ENCODE peak calls at places on chromosomes 4 and X, in six cellular contexts. D, G, B, N, R and K are unnamed samples.

GRCh38 chr4:78227411-78228057 is 170.4 kb downstream of the FRAS1 start:
- DNase-seq in D (no peak), G (no peak), B (no peak), N (no peak), R (no peak), K (no peak)

GRCh38 chrX:7435822-7436221 is 287.9 kb upstream of the PUDP start:
- DNase-seq in D (no peak), G (no peak), B (no peak), N (no peak), R (no peak), K (no peak)

GRCh38 chr4:76802546-76803021 is 95.4 kb downstream of the SOWAHB start:
- DNase-seq in D (no peak), G (peak; percentile 27), B (no peak), N (no peak), R (no peak), K (no peak)

GRCh38 chr4:61277785-61278184 is 77.7 kb downstream of the ADGRL3 start:
- DNase-seq in D (no peak), G (peak; percentile 19), B (no peak), N (no peak), R (no peak), K (no peak)

GRCh38 chrX:17440258-17440657 is 65.3 kb downstream of the NHS start:
- DNase-seq in D (no peak), G (no peak), B (no peak), N (no peak), R (no peak), K (no peak)

GRCh38 chr4:82124365-82124764 is 249.4 kb downstream of the HNRNPD start:
- DNase-seq in D (no peak), G (no peak), B (no peak), N (no peak), R (no peak), K (no peak)

GRCh38 chr4:129362685-129363274 is 266.8 kb downstream of the C4orf33 start:
- DNase-seq in D (peak; percentile 71), G (peak; percentile 63), B (no peak), N (peak; percentile 78), R (peak; percentile 32), K (peak; percentile 81)

GRCh38 chr4:55503164-55503563 is 43.5 kb downstream of the CLOCK start:
- DNase-seq in D (no peak), G (peak; percentile 36), B (no peak), N (peak; percentile 61), R (peak; percentile 10), K (no peak)

GRCh38 chr4:10655968-10656367 is 28.6 kb downstream of the CLNK start:
- DNase-seq in D (no peak), G (no peak), B (no peak), N (peak; percentile 91), R (peak; percentile 33), K (no peak)

GRCh38 chr4:74283614-74284013 is 24.7 kb upstream of the EPGN start:
- DNase-seq in D (no peak), G (no peak), B (no peak), N (peak; percentile 66), R (peak; percentile 39), K (no peak)

GRCh38 chrX:118644378-118644777 is 83.0 kb upstream of the IL13RA1 start:
- DNase-seq in D (no peak), G (peak; percentile 40), B (no peak), N (peak; percentile 67), R (no peak), K (no peak)

GRCh38 chr4:77601614-77602187 is 3.9 kb upstream of the CXCL13 start:
- DNase-seq in D (no peak), G (no peak), B (no peak), N (no peak), R (no peak), K (no peak)

GRCh38 chr4:140367738-140368137 is 5.7 kb upstream of the SCOC start:
- DNase-seq in D (no peak), G (peak; percentile 48), B (no peak), N (peak; percentile 63), R (no peak), K (no peak)

GRCh38 chrX:53930513-53931380 is 113.5 kb downstream of the PHF8 start:
- DNase-seq in D (no peak), G (peak; percentile 48), B (no peak), N (no peak), R (no peak), K (no peak)

GRCh38 chr4:25925486-25926201 is 11.6 kb downstream of the SMIM20 start:
- DNase-seq in D (peak; percentile 51), G (peak; percentile 31), B (no peak), N (peak; percentile 49), R (no peak), K (no peak)

GRCh38 chr4:165726831-165727230 is 146.2 kb upstream of the TLL1 start:
- DNase-seq in D (no peak), G (no peak), B (no peak), N (no peak), R (no peak), K (no peak)

GRCh38 chr4:133156096-133156495 is 7.0 kb downstream of the PCDH10 start:
- DNase-seq in D (no peak), G (no peak), B (no peak), N (no peak), R (no peak), K (no peak)

GRCh38 chrX:475926-476723 is 89.4 kb upstream of the PPP2R3B start:
- DNase-seq in D (no peak), G (peak; percentile 3), B (no peak), N (no peak), R (no peak), K (no peak)

GRCh38 chrX:24294619-24295018 is 19.2 kb downstream of the SUPT20HL2 start:
- DNase-seq in D (peak; percentile 24), G (peak; percentile 22), B (no peak), N (peak; percentile 10), R (no peak), K (no peak)

GRCh38 chr4:107392951-107393350 is 327.1 kb downstream of the PAPSS1 start:
- DNase-seq in D (no peak), G (no peak), B (no peak), N (no peak), R (peak; percentile 71), K (no peak)

GRCh38 chr4:77052352-77052751 is 23.4 kb downstream of the CCNI start:
- DNase-seq in D (peak; percentile 49), G (peak; percentile 40), B (no peak), N (peak; percentile 65), R (no peak), K (no peak)

GRCh38 chr4:79979785-79980437 is 93.1 kb downstream of the ANTXR2 start:
- DNase-seq in D (no peak), G (no peak), B (no peak), N (no peak), R (no peak), K (no peak)

GRCh38 chr4:186190456-186191265 is 706 bp upstream of the CYP4V2 start:
- DNase-seq in D (peak; percentile 52), G (no peak), B (no peak), N (peak; percentile 16), R (no peak), K (no peak)

GRCh38 chrX:119693996-119694451 is 1.1 kb upstream of the SEPTIN6 start:
- DNase-seq in D (peak; percentile 33), G (no peak), B (no peak), N (no peak), R (no peak), K (no peak)

GRCh38 chr4:159401791-159402380 is 299.0 kb downstream of the RAPGEF2 start:
- DNase-seq in D (no peak), G (peak; percentile 93), B (no peak), N (peak; percentile 98), R (peak; percentile 55), K (no peak)

GRCh38 chr4:8008391-8008790 is 68.7 kb upstream of the AFAP1 start:
- DNase-seq in D (no peak), G (no peak), B (no peak), N (no peak), R (no peak), K (no peak)

GRCh38 chr4:8324640-8325239 is 55.2 kb downstream of the HTRA3 start:
- DNase-seq in D (no peak), G (no peak), B (peak; percentile 71), N (no peak), R (no peak), K (no peak)